ENCODE peak calls at places on chromosomes 7 and 10, in six cellular contexts. One of them, this sample, is unnamed.

GRCh38 chr10:99784025-99784730 is 1.7 kb downstream of the ABCC2 start:
- DNase-seq in lower leg skin: no peak
- DNase-seq in ovary: no peak
- DNase-seq in endothelial cell of umbilical vein: peak; percentile 54
- DNase-seq in NB4: no peak
- DNase-seq in body of pancreas: peak; percentile 14
- DNase-seq in this sample: peak; percentile 50

GRCh38 chr10:16816830-16817124 is 447 bp downstream of the RSU1 start:
- DNase-seq in lower leg skin: no peak
- DNase-seq in ovary: no peak
- DNase-seq in endothelial cell of umbilical vein: no peak
- DNase-seq in NB4: no peak
- DNase-seq in body of pancreas: no peak
- DNase-seq in this sample: no peak

GRCh38 chr10:116115233-116115632 is 157.8 kb downstream of the GFRA1 start:
- DNase-seq in lower leg skin: peak; percentile 46
- DNase-seq in ovary: no peak
- DNase-seq in endothelial cell of umbilical vein: no peak
- DNase-seq in NB4: no peak
- DNase-seq in body of pancreas: no peak
- DNase-seq in this sample: no peak

GRCh38 chr7:16657656-16658279 is 11.8 kb downstream of the BZW2 start:
- DNase-seq in lower leg skin: no peak
- DNase-seq in ovary: no peak
- DNase-seq in endothelial cell of umbilical vein: no peak
- DNase-seq in NB4: peak; percentile 79
- DNase-seq in body of pancreas: peak; percentile 29
- DNase-seq in this sample: no peak

GRCh38 chr10:51204691-51205090 is 130.4 kb downstream of the PRKG1 start:
- DNase-seq in lower leg skin: no peak
- DNase-seq in ovary: no peak
- DNase-seq in endothelial cell of umbilical vein: no peak
- DNase-seq in NB4: no peak
- DNase-seq in body of pancreas: no peak
- DNase-seq in this sample: no peak

GRCh38 chr7:138886501-138886917 is 88.5 kb upstream of the ATP6V0A4 start:
- DNase-seq in lower leg skin: no peak
- DNase-seq in ovary: no peak
- DNase-seq in endothelial cell of umbilical vein: peak; percentile 84
- DNase-seq in NB4: peak; percentile 87
- DNase-seq in body of pancreas: peak; percentile 35
- DNase-seq in this sample: no peak

GRCh38 chr10:101244321-101245050 is 15.2 kb upstream of the LBX1 start:
- DNase-seq in lower leg skin: no peak
- DNase-seq in ovary: no peak
- DNase-seq in endothelial cell of umbilical vein: no peak
- DNase-seq in NB4: peak; percentile 44
- DNase-seq in body of pancreas: no peak
- DNase-seq in this sample: no peak

GRCh38 chr10:75404335-75405200 is 3.0 kb upstream of the ZNF503 start:
- DNase-seq in lower leg skin: no peak
- DNase-seq in ovary: peak; percentile 79
- DNase-seq in endothelial cell of umbilical vein: no peak
- DNase-seq in NB4: no peak
- DNase-seq in body of pancreas: peak; percentile 62
- DNase-seq in this sample: peak; percentile 57

GRCh38 chr10:3542185-3542611 is 242.8 kb downstream of the KLF6 start:
- DNase-seq in lower leg skin: no peak
- DNase-seq in ovary: no peak
- DNase-seq in endothelial cell of umbilical vein: peak; percentile 76
- DNase-seq in NB4: no peak
- DNase-seq in body of pancreas: no peak
- DNase-seq in this sample: no peak

GRCh38 chr10:12768156-12768731 is 233.3 kb downstream of the CCDC3 start:
- DNase-seq in lower leg skin: no peak
- DNase-seq in ovary: no peak
- DNase-seq in endothelial cell of umbilical vein: no peak
- DNase-seq in NB4: no peak
- DNase-seq in body of pancreas: no peak
- DNase-seq in this sample: no peak

GRCh38 chr10:46264737-46265368 is 21.9 kb upstream of the ANTXRL start:
- DNase-seq in lower leg skin: peak; percentile 76
- DNase-seq in ovary: no peak
- DNase-seq in endothelial cell of umbilical vein: no peak
- DNase-seq in NB4: no peak
- DNase-seq in body of pancreas: no peak
- DNase-seq in this sample: no peak

GRCh38 chr10:67837519-67838314 is at the start of gene DNAJC12:
- DNase-seq in lower leg skin: no peak
- DNase-seq in ovary: no peak
- DNase-seq in endothelial cell of umbilical vein: peak; percentile 46
- DNase-seq in NB4: peak; percentile 93
- DNase-seq in body of pancreas: no peak
- DNase-seq in this sample: no peak

GRCh38 chr10:132860527-132860926 is 74.6 kb upstream of the NKX6-2 start:
- DNase-seq in lower leg skin: peak; percentile 84
- DNase-seq in ovary: no peak
- DNase-seq in endothelial cell of umbilical vein: no peak
- DNase-seq in NB4: no peak
- DNase-seq in body of pancreas: no peak
- DNase-seq in this sample: peak; percentile 17

GRCh38 chr10:71078454-71079145 is 133.8 kb upstream of the UNC5B start:
- DNase-seq in lower leg skin: peak; percentile 53
- DNase-seq in ovary: peak; percentile 2
- DNase-seq in endothelial cell of umbilical vein: no peak
- DNase-seq in NB4: no peak
- DNase-seq in body of pancreas: no peak
- DNase-seq in this sample: peak; percentile 17

GRCh38 chr10:35640951-35641429 is 1.1 kb downstream of the FZD8 start:
- DNase-seq in lower leg skin: peak; percentile 84
- DNase-seq in ovary: peak; percentile 42
- DNase-seq in endothelial cell of umbilical vein: peak; percentile 76
- DNase-seq in NB4: no peak
- DNase-seq in body of pancreas: peak; percentile 76
- DNase-seq in this sample: peak; percentile 70

GRCh38 chr7:149865437-149865836 is 8.3 kb upstream of the ATP6V0E2 start:
- DNase-seq in lower leg skin: no peak
- DNase-seq in ovary: no peak
- DNase-seq in endothelial cell of umbilical vein: peak; percentile 14
- DNase-seq in NB4: peak; percentile 78
- DNase-seq in body of pancreas: no peak
- DNase-seq in this sample: no peak

GRCh38 chr10:5512881-5513698 is 11.7 kb upstream of the CALML3 start:
- DNase-seq in lower leg skin: no peak
- DNase-seq in ovary: no peak
- DNase-seq in endothelial cell of umbilical vein: no peak
- DNase-seq in NB4: no peak
- DNase-seq in body of pancreas: no peak
- DNase-seq in this sample: no peak

GRCh38 chr7:91771394-91771793 is 109.1 kb downstream of the MTERF1 start:
- DNase-seq in lower leg skin: no peak
- DNase-seq in ovary: no peak
- DNase-seq in endothelial cell of umbilical vein: no peak
- DNase-seq in NB4: no peak
- DNase-seq in body of pancreas: no peak
- DNase-seq in this sample: no peak

GRCh38 chr10:73874267-73875138 is at the start of gene CAMK2G:
- DNase-seq in lower leg skin: peak; percentile 95
- DNase-seq in ovary: peak; percentile 81
- DNase-seq in endothelial cell of umbilical vein: peak; percentile 71
- DNase-seq in NB4: peak; percentile 90
- DNase-seq in body of pancreas: peak; percentile 89
- DNase-seq in this sample: peak; percentile 81
- TF ChIP-seq POLR2A in lower leg skin: no peak
- TF ChIP-seq POLR2A in ovary: peak; percentile 13
- TF ChIP-seq POLR2A in endothelial cell of umbilical vein: peak; percentile 65
- TF ChIP-seq POLR2A in NB4: peak; percentile 81
- TF ChIP-seq POLR2A in body of pancreas: peak; percentile 73
- TF ChIP-seq POLR2A in this sample: peak; percentile 60

DNA sequence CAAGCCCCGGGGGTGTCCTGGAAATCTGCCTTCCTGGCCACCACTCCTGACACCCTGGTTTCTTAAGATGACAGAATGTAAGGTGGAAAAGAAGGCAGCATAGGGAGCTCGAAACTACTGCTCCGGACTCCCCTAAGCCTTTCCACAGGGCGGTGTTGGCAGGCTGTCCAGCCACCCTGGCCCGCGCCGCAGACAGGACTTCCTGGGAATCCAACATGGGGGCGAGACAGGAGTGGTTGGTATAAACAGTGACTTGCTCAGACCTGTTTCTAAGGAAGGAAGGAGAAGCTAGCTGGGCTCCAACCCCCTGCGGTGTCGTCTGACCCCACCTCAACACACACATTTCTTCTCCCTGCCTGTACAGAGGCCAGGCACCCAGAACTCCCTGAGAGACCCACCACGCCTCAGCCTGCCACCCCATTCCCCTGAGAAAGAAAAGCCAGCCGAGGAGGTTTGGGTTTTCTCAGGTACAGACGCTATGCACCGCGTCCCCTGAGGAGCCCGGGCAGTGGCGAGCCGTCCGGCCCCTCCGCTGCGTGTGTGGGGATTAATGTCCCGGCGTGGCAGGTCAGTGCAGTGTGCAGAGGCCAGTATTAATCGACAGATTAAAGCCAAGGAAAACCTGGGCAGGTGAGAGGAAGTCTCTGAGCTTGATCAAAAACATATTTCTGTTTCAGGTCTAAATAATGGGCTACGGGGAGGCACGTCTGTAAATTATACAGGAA is 349.6 kb upstream of the MKI67 start:
- DNase-seq in lower leg skin: no peak
- DNase-seq in ovary: no peak
- DNase-seq in endothelial cell of umbilical vein: no peak
- DNase-seq in NB4: no peak
- DNase-seq in body of pancreas: no peak
- DNase-seq in this sample: no peak
- TF ChIP-seq CTCF in lower leg skin: no peak
- TF ChIP-seq CTCF in ovary: no peak
- TF ChIP-seq CTCF in endothelial cell of umbilical vein: no peak
- TF ChIP-seq CTCF in NB4: no peak
- TF ChIP-seq CTCF in body of pancreas: no peak
- TF ChIP-seq CTCF in this sample: no peak

DNA sequence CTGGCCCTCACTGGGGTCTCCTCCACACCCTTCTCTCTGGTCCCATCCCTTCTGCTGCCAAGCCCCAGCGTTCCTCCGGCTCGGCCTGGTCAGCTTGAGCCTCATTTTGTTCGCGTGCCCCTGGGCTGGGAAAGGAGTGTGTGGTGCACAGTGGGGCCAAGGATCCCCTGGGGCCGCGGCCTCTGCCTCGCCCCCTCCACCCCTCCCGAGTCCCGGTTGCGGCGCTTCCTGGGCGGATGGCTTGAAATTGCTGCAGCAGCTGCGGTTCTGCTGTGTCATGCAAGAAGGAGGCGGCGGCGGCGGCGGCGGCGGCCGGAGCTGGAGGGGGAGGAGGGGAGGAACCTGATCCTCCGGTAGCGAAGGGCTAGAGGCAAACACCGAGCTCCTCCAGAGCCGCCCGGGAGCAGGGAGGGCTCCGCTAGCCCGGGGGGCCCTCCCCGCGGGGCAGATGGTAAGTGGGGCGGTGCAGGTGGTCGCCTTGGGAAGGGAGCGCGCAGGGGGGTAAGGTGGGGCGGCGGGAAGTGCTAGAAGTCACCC is 217.9 kb upstream of the MKLN1 start:
- DNase-seq in lower leg skin: peak; percentile 95
- DNase-seq in ovary: peak; percentile 77
- DNase-seq in endothelial cell of umbilical vein: peak; percentile 81
- DNase-seq in NB4: peak; percentile 97
- DNase-seq in body of pancreas: peak; percentile 81
- DNase-seq in this sample: peak; percentile 92
- TF ChIP-seq POLR2A in lower leg skin: no peak
- TF ChIP-seq POLR2A in ovary: peak; percentile 31
- TF ChIP-seq POLR2A in endothelial cell of umbilical vein: peak; percentile 10
- TF ChIP-seq POLR2A in NB4: peak; percentile 23
- TF ChIP-seq POLR2A in body of pancreas: peak; percentile 62
- TF ChIP-seq POLR2A in this sample: no peak

GRCh38 chr7:48366096-48366495 is 194.8 kb downstream of the ABCA13 start:
- DNase-seq in lower leg skin: no peak
- DNase-seq in ovary: no peak
- DNase-seq in endothelial cell of umbilical vein: no peak
- DNase-seq in NB4: no peak
- DNase-seq in body of pancreas: no peak
- DNase-seq in this sample: no peak
- TF ChIP-seq CTCF in lower leg skin: no peak
- TF ChIP-seq CTCF in ovary: no peak
- TF ChIP-seq CTCF in endothelial cell of umbilical vein: no peak
- TF ChIP-seq CTCF in NB4: no peak
- TF ChIP-seq CTCF in body of pancreas: no peak
- TF ChIP-seq CTCF in this sample: no peak

DNA sequence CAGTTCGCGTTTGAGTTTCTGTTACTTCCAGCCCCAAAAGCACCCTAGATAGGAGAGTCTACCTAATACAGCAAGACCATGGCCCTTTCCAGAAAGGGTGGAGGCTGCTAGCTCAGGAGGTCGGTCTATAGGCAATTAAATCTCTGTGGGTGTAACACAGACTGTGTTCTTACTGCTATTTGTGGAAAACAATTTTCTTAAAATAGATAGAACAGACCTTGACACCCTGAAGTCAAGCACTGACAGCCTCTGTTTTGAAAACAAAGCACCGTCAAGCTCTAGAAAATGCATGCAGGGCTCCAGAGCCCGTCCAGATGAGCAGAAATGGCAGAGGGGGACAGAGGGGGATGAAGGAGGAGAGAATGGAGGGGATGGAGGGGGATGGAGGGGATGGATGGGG is 156.6 kb downstream of the PRKAG2 start:
- DNase-seq in lower leg skin: no peak
- DNase-seq in ovary: no peak
- DNase-seq in endothelial cell of umbilical vein: no peak
- DNase-seq in NB4: no peak
- DNase-seq in body of pancreas: no peak
- DNase-seq in this sample: no peak
- TF ChIP-seq POLR2A in lower leg skin: no peak
- TF ChIP-seq POLR2A in ovary: no peak
- TF ChIP-seq POLR2A in endothelial cell of umbilical vein: no peak
- TF ChIP-seq POLR2A in NB4: no peak
- TF ChIP-seq POLR2A in body of pancreas: no peak
- TF ChIP-seq POLR2A in this sample: no peak

DNA sequence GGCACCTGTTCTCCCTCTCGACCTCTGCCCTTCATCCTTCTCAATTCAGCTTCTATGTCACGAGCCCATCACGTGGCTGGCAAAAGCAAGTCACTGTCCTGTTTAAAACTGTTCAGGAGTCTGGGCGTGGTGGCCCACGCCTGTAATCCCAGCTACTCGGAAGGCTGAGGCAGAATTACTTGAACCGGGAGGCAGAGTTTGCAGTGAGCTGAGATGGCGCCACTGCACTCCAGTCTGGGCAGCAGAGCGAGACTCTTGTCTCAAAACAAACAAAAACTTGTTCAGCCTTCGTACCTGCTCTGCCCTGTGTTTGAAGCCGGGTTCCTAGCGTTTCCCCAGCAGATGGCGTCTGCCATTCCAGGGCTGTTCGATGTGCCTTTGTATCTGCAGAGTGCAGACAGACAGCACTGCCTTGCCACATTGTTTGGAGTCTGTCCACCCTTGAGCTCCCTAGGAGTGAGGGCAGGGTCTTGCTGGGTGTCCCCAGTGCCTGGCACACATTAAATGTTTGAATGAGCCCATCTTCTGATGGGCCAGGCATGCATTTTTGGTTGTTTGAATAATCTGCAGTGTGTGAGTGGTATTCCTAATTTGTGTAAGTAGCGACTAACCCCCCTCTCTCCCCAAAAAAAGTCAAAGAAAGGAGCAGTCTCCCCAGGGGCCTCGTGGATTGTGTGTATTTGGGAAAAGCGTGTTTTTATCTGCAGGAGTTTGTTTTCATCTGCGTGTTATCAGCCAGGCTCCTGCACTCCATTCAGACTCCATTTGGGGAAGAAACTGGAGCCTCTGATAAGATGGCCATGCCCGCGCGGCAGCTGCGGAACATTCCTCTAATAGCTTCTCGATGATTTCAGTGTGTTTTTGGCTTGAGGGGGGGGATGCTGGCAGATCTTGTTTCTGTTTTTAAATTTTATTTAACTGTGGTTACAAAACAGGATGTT is 61.2 kb downstream of the DNAJB6 start:
- DNase-seq in lower leg skin: no peak
- DNase-seq in ovary: peak; percentile 51
- DNase-seq in endothelial cell of umbilical vein: peak; percentile 52
- DNase-seq in NB4: peak; percentile 86
- DNase-seq in body of pancreas: peak; percentile 31
- DNase-seq in this sample: no peak
- TF ChIP-seq CTCF in lower leg skin: no peak
- TF ChIP-seq CTCF in ovary: no peak
- TF ChIP-seq CTCF in endothelial cell of umbilical vein: peak; percentile 37
- TF ChIP-seq CTCF in NB4: peak; percentile 88
- TF ChIP-seq CTCF in body of pancreas: no peak
- TF ChIP-seq CTCF in this sample: no peak